ENCODE peak calls at places on chromosomes 6 and 20, in six cellular contexts. One of them, this sample, is unnamed.

GRCh38 chr6:137019476-137020272 is 25.1 kb downstream of the IL20RA start:
- DNase-seq in small intestine: no peak
- DNase-seq in AG04449: no peak
- DNase-seq in GM23248: no peak
- DNase-seq in testis: no peak
- DNase-seq in fibroblast of mammary gland: no peak
- DNase-seq in this sample: no peak

GRCh38 chr20:47142782-47143170 is 213.7 kb downstream of the ZMYND8 start:
- DNase-seq in fibroblast of mammary gland: no peak
- DNase-seq in testis: no peak
- DNase-seq in GM23248: no peak
- DNase-seq in small intestine: no peak
- DNase-seq in AG04449: no peak
- DNase-seq in this sample: no peak

GRCh38 chr20:24018796-24019195 is 30.2 kb upstream of the GGTLC1 start:
- DNase-seq in GM23248: peak
- DNase-seq in testis: no peak
- DNase-seq in small intestine: no peak
- DNase-seq in AG04449: no peak
- DNase-seq in fibroblast of mammary gland: no peak
- DNase-seq in this sample: no peak

GRCh38 chr6:159267165-159267564 is 98.0 kb downstream of the FNDC1 start:
- DNase-seq in fibroblast of mammary gland: peak
- DNase-seq in AG04449: no peak
- DNase-seq in testis: peak
- DNase-seq in GM23248: peak
- DNase-seq in small intestine: no peak
- DNase-seq in this sample: no peak

GRCh38 chr20:37943501-37944455 is 40.9 kb downstream of the VSTM2L start:
- DNase-seq in GM23248: no peak
- DNase-seq in small intestine: no peak
- DNase-seq in fibroblast of mammary gland: no peak
- DNase-seq in testis: no peak
- DNase-seq in AG04449: no peak
- DNase-seq in this sample: no peak

GRCh38 chr20:47054945-47055344 is 160.3 kb downstream of the EYA2 start:
- DNase-seq in testis: no peak
- DNase-seq in GM23248: no peak
- DNase-seq in fibroblast of mammary gland: no peak
- DNase-seq in small intestine: no peak
- DNase-seq in AG04449: no peak
- DNase-seq in this sample: no peak

GRCh38 chr20:10218536-10219451 is at the start of gene SNAP25:
- DNase-seq in fibroblast of mammary gland: peak
- DNase-seq in AG04449: no peak
- DNase-seq in small intestine: peak
- DNase-seq in GM23248: peak
- DNase-seq in testis: peak
- DNase-seq in this sample: peak

GRCh38 chr6:63573899-63574553 is 1.7 kb downstream of the LOC128125822 start:
- DNase-seq in fibroblast of mammary gland: peak
- DNase-seq in AG04449: no peak
- DNase-seq in GM23248: peak
- DNase-seq in testis: peak
- DNase-seq in small intestine: peak
- DNase-seq in this sample: no peak

GRCh38 chr20:40562031-40562430 is 127.0 kb downstream of the MAFB start:
- DNase-seq in GM23248: peak
- DNase-seq in small intestine: peak
- DNase-seq in fibroblast of mammary gland: peak
- DNase-seq in AG04449: no peak
- DNase-seq in testis: no peak
- DNase-seq in this sample: no peak

GRCh38 chr6:158560787-158561246 is 926 bp downstream of the TMEM181 start:
- DNase-seq in GM23248: peak
- DNase-seq in testis: no peak
- DNase-seq in fibroblast of mammary gland: no peak
- DNase-seq in AG04449: no peak
- DNase-seq in small intestine: peak
- DNase-seq in this sample: no peak

GRCh38 chr20:14657231-14657630 is 319.8 kb upstream of the FLRT3 start:
- DNase-seq in small intestine: no peak
- DNase-seq in testis: no peak
- DNase-seq in GM23248: no peak
- DNase-seq in fibroblast of mammary gland: no peak
- DNase-seq in AG04449: no peak
- DNase-seq in this sample: no peak

GRCh38 chr20:43974665-43975064 is 60.0 kb downstream of the TOX2 start:
- DNase-seq in testis: no peak
- DNase-seq in AG04449: no peak
- DNase-seq in GM23248: no peak
- DNase-seq in fibroblast of mammary gland: no peak
- DNase-seq in small intestine: no peak
- DNase-seq in this sample: no peak

DNA sequence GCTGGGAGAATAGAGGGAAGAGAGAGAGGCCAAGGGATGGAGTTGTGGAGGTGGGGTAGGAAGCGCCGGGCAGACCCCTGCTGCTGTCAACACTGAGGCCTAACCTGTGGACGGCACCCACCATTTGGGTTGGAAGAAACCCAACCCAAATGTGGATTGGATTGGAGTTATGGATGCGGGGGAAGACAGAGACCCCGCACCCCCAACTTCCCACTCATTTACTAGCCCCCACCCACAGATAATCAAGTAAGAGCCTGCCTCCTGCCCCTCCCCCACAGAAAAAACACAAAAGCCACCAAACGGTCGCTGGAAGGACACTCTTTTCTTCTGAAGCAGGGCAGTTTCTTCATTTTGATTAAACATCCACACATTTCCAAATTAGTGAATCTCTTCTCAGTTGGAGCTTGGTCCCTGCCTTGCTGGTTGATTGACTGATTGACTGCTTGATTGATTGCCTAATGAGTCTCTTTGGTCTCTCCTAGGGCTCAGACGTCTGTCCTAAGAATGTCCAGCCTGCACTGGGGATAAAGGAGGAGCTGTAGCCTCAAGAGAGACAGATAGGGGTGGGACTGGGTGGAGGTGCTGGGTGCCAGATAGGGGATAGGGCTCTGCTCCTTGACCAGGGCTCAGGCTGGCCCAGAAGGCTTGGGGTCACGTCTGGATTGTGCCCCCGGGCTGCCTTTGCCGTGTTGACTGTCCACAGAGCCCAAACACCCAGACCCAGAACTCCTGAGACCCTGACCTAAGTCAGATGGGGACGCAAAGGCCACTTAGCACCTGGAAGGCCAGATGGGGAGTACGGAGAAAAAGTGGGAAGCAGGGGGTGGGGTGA is 74.9 kb upstream of the FOXP4 start:
- DNase-seq in GM23248: no peak
- DNase-seq in testis: no peak
- DNase-seq in small intestine: no peak
- DNase-seq in AG04449: no peak
- DNase-seq in fibroblast of mammary gland: no peak
- DNase-seq in this sample: no peak
- H3K4me3 ChIP-seq in GM23248: no peak
- H3K4me3 ChIP-seq in testis: no peak
- H3K4me3 ChIP-seq in small intestine: no peak
- H3K4me3 ChIP-seq in AG04449: no peak
- H3K4me3 ChIP-seq in fibroblast of mammary gland: no peak
- H3K4me3 ChIP-seq in this sample: no peak

DNA sequence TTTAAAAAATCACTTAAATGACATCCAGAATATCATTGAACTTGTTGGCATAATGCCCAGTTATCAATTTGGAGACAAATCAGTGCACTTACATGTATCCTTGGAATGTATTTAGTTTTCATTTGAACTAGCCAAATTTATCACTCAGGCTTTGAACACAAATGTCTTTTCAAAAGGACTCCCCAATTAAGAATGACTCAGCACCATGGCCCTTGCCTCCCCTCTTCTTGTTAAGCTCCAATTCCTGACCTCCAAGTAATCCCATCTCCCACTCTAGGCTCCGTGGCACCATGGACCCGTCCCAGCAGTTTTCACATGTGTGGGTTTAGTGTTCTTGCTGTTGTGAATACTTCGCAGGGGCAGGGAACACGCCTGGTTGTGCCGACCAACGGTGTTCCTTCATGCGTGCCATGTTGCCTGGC is 2.7 kb downstream of the AKAP12 start:
- DNase-seq in small intestine: no peak
- DNase-seq in AG04449: no peak
- DNase-seq in fibroblast of mammary gland: peak
- DNase-seq in testis: peak
- DNase-seq in GM23248: no peak
- DNase-seq in this sample: no peak
- H3K4me3 ChIP-seq in small intestine: no peak
- H3K4me3 ChIP-seq in AG04449: peak
- H3K4me3 ChIP-seq in fibroblast of mammary gland: no peak
- H3K4me3 ChIP-seq in testis: peak
- H3K4me3 ChIP-seq in GM23248: no peak
- H3K4me3 ChIP-seq in this sample: peak

DNA sequence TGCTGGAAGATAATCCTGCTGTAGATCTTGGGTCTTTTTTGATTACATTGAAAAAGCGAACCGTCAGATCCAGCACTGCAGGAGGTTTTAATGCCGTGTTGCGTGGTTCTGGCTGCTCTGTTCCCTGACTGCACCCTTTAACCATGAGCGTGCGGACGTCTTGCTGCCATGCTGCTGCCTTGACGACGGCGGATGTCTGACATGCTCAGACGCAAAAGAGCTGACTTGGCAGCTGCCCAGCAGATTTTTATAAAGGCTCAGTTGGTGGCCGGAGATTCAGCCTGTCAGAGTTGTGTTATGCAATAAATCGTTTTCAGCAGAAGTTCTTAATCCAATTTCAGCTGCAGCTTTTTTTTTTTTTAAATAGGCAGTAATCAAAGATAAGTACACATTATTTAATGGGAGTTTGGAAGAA is 119.4 kb downstream of the JARID2 start:
- DNase-seq in testis: peak
- DNase-seq in AG04449: peak
- DNase-seq in fibroblast of mammary gland: peak
- DNase-seq in small intestine: peak
- DNase-seq in GM23248: peak
- DNase-seq in this sample: peak
- H3K4me3 ChIP-seq in testis: no peak
- H3K4me3 ChIP-seq in AG04449: no peak
- H3K4me3 ChIP-seq in fibroblast of mammary gland: no peak
- H3K4me3 ChIP-seq in small intestine: no peak
- H3K4me3 ChIP-seq in GM23248: peak
- H3K4me3 ChIP-seq in this sample: no peak

GRCh38 chr6:6317825-6318733 is 2.4 kb downstream of the F13A1 start:
- DNase-seq in AG04449: no peak
- DNase-seq in fibroblast of mammary gland: no peak
- DNase-seq in small intestine: no peak
- DNase-seq in GM23248: no peak
- DNase-seq in testis: no peak
- DNase-seq in this sample: no peak

GRCh38 chr6:6317386-6317785 is 3.1 kb downstream of the F13A1 start:
- DNase-seq in small intestine: no peak
- DNase-seq in AG04449: no peak
- DNase-seq in GM23248: no peak
- DNase-seq in testis: no peak
- DNase-seq in fibroblast of mammary gland: no peak
- DNase-seq in this sample: no peak

GRCh38 chr6:6323352-6323751 is 2.9 kb upstream of the F13A1 start:
- DNase-seq in GM23248: no peak
- DNase-seq in small intestine: no peak
- DNase-seq in fibroblast of mammary gland: no peak
- DNase-seq in AG04449: no peak
- DNase-seq in testis: no peak
- DNase-seq in this sample: no peak

GRCh38 chr6:6319947-6320811 is at the start of gene F13A1:
- DNase-seq in fibroblast of mammary gland: no peak
- DNase-seq in testis: no peak
- DNase-seq in AG04449: no peak
- DNase-seq in small intestine: no peak
- DNase-seq in GM23248: no peak
- DNase-seq in this sample: no peak

DNA sequence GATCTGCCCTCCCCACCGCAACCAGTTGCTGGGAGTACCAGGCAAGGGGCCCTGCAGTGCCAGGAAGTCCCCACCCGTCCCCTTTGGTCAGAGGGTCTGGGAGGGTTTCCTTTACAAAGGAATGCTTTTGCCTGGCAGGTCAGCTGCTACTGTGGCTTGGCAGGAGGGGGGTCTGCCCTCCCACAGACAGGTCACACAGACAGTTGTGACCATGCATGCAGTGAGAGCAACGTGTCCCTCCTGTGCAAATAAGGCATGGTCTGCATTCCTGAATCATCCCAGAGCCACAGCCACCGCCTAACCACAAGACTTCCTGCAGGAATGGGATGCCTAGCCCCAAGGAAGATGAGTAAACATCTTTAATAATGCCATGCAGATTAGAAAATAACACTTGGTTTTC is 439 bp upstream of the F13A1 start:
- DNase-seq in testis: no peak
- DNase-seq in fibroblast of mammary gland: no peak
- DNase-seq in AG04449: no peak
- DNase-seq in GM23248: peak
- DNase-seq in small intestine: no peak
- DNase-seq in this sample: peak
- H3K4me3 ChIP-seq in testis: no peak
- H3K4me3 ChIP-seq in fibroblast of mammary gland: no peak
- H3K4me3 ChIP-seq in AG04449: no peak
- H3K4me3 ChIP-seq in GM23248: no peak
- H3K4me3 ChIP-seq in small intestine: no peak
- H3K4me3 ChIP-seq in this sample: no peak

DNA sequence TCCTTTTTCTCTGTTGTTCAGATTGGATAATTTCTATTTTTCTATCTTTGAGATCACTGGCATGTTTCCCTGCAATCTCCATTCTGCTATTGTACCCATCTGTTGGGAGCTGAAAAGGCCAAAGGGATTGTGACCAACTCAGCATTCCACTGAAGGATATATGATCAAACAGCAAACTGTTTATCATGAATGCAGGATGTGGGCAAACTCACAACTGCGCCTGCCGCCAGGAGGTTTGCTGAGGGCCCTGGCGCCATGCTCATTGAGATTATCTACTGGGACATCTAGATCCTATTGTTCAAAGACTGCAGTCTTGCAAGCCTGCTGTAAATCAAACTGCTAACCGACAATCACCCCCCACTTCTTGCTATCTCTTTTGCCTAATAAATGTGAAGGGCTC is 3.8 kb upstream of the FKBP1A start:
- DNase-seq in testis: no peak
- DNase-seq in GM23248: no peak
- DNase-seq in fibroblast of mammary gland: no peak
- DNase-seq in small intestine: no peak
- DNase-seq in AG04449: no peak
- DNase-seq in this sample: no peak
- H3K4me3 ChIP-seq in testis: no peak
- H3K4me3 ChIP-seq in GM23248: no peak
- H3K4me3 ChIP-seq in fibroblast of mammary gland: no peak
- H3K4me3 ChIP-seq in small intestine: no peak
- H3K4me3 ChIP-seq in AG04449: no peak
- H3K4me3 ChIP-seq in this sample: no peak